ENCODE peak calls at places on chromosomes 4 and X, in eight cellular contexts. J, A, K, B, H, S, D and T are unnamed samples.
A peak's percentile ranks its signal among the peaks of the same experiment; 100 is the strongest.

GRCh38 chr4:80073362-80074008 is 456 bp upstream of the ANTXR2 start:
- DNase-seq in J (no peak), A (no peak), K (no peak), B (no peak), H (peak; percentile 64), S (no peak), D (no peak), T (no peak)

GRCh38 chrX:24241822-24242648 is 71.8 kb downstream of the SUPT20HL2 start:
- DNase-seq in J (no peak), A (no peak), K (no peak), B (no peak), H (peak; percentile 42), S (peak; percentile 53), D (peak; percentile 55), T (no peak)

GRCh38 chr4:113738251-113738650 is 23.3 kb downstream of the CAMK2D start:
- DNase-seq in J (no peak), A (no peak), K (peak; percentile 38), B (no peak), H (no peak), S (peak; percentile 65), D (peak; percentile 91), T (no peak)

GRCh38 chrX:96102997-96103396 is 581.6 kb upstream of the DIAPH2 start:
- DNase-seq in J (no peak), A (no peak), K (no peak), B (no peak), H (no peak), S (no peak), D (no peak), T (no peak)

GRCh38 chr4:121277194-121278105 is 103.4 kb downstream of the QRFPR start:
- DNase-seq in J (no peak), A (peak; percentile 34), K (no peak), B (no peak), H (no peak), S (no peak), D (no peak), T (no peak)

GRCh38 chr4:119024102-119024501 is 111.5 kb upstream of the MYOZ2 start:
- DNase-seq in J (no peak), A (no peak), K (no peak), B (no peak), H (no peak), S (no peak), D (no peak), T (no peak)

GRCh38 chr4:118817178-118817930 is 18.6 kb downstream of the SEC24D start:
- DNase-seq in J (no peak), A (no peak), K (no peak), B (no peak), H (no peak), S (no peak), D (no peak), T (no peak)

GRCh38 chr4:83109480-83110221 is 4.9 kb downstream of the PLAC8 start:
- DNase-seq in J (no peak), A (peak; percentile 23), K (no peak), B (peak; percentile 42), H (peak; percentile 63), S (no peak), D (peak; percentile 18), T (no peak)

GRCh38 chr4:23373269-23373668 is 516.6 kb downstream of the PPARGC1A start:
- DNase-seq in J (no peak), A (no peak), K (peak; percentile 72), B (no peak), H (no peak), S (peak; percentile 56), D (peak; percentile 6), T (no peak)

GRCh38 chr4:74608151-74608949 is 163.4 kb downstream of the AREG start:
- DNase-seq in J (no peak), A (peak; percentile 17), K (no peak), B (no peak), H (no peak), S (peak; percentile 63), D (peak; percentile 52), T (no peak)

GRCh38 chr4:42708625-42709024 is 51.7 kb upstream of the ATP8A1 start:
- DNase-seq in J (no peak), A (no peak), K (no peak), B (no peak), H (no peak), S (no peak), D (no peak), T (no peak)

GRCh38 chr4:90293320-90293719 is 166.1 kb downstream of the CCSER1 start:
- DNase-seq in J (no peak), A (no peak), K (no peak), B (no peak), H (no peak), S (peak; percentile 43), D (peak; percentile 57), T (no peak)

GRCh38 chrX:48736303-48736702 is 25.2 kb upstream of the GLOD5 start:
- DNase-seq in J (no peak), A (no peak), K (no peak), B (no peak), H (no peak), S (no peak), D (no peak), T (no peak)

GRCh38 chr4:123986268-123986798 is 589.7 kb downstream of the SPRY1 start:
- DNase-seq in J (peak; percentile 74), A (peak; percentile 85), K (peak; percentile 75), B (no peak), H (no peak), S (peak; percentile 91), D (peak; percentile 94), T (peak; percentile 49)

GRCh38 chr4:120918788-120919187 is 3.7 kb downstream of the PRDM5 start:
- DNase-seq in J (no peak), A (no peak), K (no peak), B (no peak), H (no peak), S (peak; percentile 68), D (no peak), T (peak; percentile 8)

GRCh38 chrX:46016296-46016695 is 528.9 kb downstream of the ZNF674 start:
- DNase-seq in J (no peak), A (no peak), K (no peak), B (no peak), H (no peak), S (no peak), D (no peak), T (no peak)

GRCh38 chr4:1572521-1572920 is 111.6 kb downstream of the FAM53A start:
- DNase-seq in J (no peak), A (no peak), K (no peak), B (no peak), H (no peak), S (no peak), D (no peak), T (no peak)

GRCh38 chr4:173797296-173797695 is 267.3 kb upstream of the HAND2 start:
- DNase-seq in J (no peak), A (no peak), K (no peak), B (no peak), H (no peak), S (no peak), D (no peak), T (no peak)

GRCh38 chrX:50888884-50889283 is 21.7 kb upstream of the BMP15 start:
- DNase-seq in J (no peak), A (no peak), K (no peak), B (no peak), H (no peak), S (no peak), D (no peak), T (no peak)

GRCh38 chrX:50893466-50893865 is 17.1 kb upstream of the BMP15 start:
- DNase-seq in J (no peak), A (no peak), K (no peak), B (no peak), H (no peak), S (no peak), D (no peak), T (no peak)

GRCh38 chrX:50889582-50889981 is 21.0 kb upstream of the BMP15 start:
- DNase-seq in J (no peak), A (no peak), K (no peak), B (no peak), H (no peak), S (no peak), D (no peak), T (no peak)
- TF ChIP-seq CTCF in J (no peak), A (no peak), K (no peak), B (no peak), H (no peak), S (no peak), D (no peak), T (no peak)

DNA sequence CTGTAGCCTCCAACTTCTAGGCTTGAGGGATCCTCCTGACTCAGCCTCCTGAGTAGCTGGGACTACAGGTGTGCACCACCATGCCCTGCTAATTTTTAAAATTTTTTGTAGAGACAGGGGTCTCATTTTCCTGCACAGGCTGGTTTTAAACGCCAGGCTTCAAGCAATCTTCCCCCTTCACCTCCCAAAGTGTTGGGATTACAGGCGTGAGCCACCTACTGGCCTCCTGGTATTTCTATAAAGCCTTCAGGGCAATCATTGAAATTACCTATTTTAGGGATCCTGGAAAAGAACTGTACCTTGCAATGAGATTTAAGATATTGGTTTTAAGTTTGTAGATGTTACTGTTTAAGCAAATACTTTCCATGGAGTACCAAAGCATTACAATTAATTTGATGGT is 13.5 kb upstream of the PLS3 start:
- DNase-seq in J (no peak), A (no peak), K (no peak), B (no peak), H (no peak), S (no peak), D (no peak), T (no peak)
- TF ChIP-seq CTCF in J (no peak), A (peak; percentile 11), K (peak; percentile 51), B (peak; percentile 41), H (no peak), S (peak; percentile 18), D (peak; percentile 29), T (no peak)

GRCh38 chr4:47662975-47663374 is 174.9 kb downstream of the CORIN start:
- DNase-seq in J (no peak), A (no peak), K (no peak), B (no peak), H (no peak), S (no peak), D (no peak), T (no peak)
- TF ChIP-seq CTCF in J (no peak), A (peak; percentile 76), K (peak; percentile 59), B (peak; percentile 30), H (no peak), S (peak; percentile 29), D (peak; percentile 43), T (peak; percentile 23)

GRCh38 chr4:180669637-180670036 is 1573.6 kb upstream of the TENM3 start:
- DNase-seq in J (no peak), A (no peak), K (no peak), B (no peak), H (no peak), S (no peak), D (peak; percentile 73), T (no peak)

GRCh38 chr4:180665481-180665880 is 1577.7 kb upstream of the TENM3 start:
- DNase-seq in J (no peak), A (no peak), K (no peak), B (no peak), H (no peak), S (no peak), D (no peak), T (no peak)

GRCh38 chr4:180665994-180666818 is 1577.0 kb upstream of the TENM3 start:
- DNase-seq in J (no peak), A (peak; percentile 45), K (no peak), B (peak; percentile 31), H (peak; percentile 50), S (peak; percentile 32), D (peak; percentile 72), T (peak; percentile 24)

GRCh38 chr4:180668732-180669131 is 1574.5 kb upstream of the TENM3 start:
- DNase-seq in J (no peak), A (no peak), K (no peak), B (no peak), H (no peak), S (no peak), D (no peak), T (no peak)

GRCh38 chr4:180664766-180665368 is 1578.3 kb upstream of the TENM3 start:
- DNase-seq in J (no peak), A (peak; percentile 72), K (peak; percentile 34), B (peak; percentile 60), H (peak; percentile 46), S (peak; percentile 88), D (peak; percentile 96), T (peak; percentile 65)
- TF ChIP-seq CTCF in J (peak; percentile 59), A (peak; percentile 91), K (peak; percentile 66), B (peak; percentile 86), H (peak; percentile 74), S (peak; percentile 74), D (peak; percentile 81), T (peak; percentile 72)